ENCODE peak calls at places on chromosomes 1 and 21, in nine cellular contexts. X is BJ, Q is AG04450, R is gastrocnemius medialis, A is ovary, W is body of pancreas, C is cardiac muscle cell, M is AG10803, Z is left ventricle myocardium inferior. L is an unnamed sample.

GRCh38 chr1:229230893-229231753 is 39.8 kb upstream of the RAB4A start:
- DNase-seq in X (no peak), Q (no peak), R (no peak), A (no peak), W (no peak), C (peak; percentile 22), M (no peak), Z (no peak), L (no peak)

GRCh38 chr1:44678626-44679025 is 4.1 kb downstream of the ARMH1 start:
- DNase-seq in X (no peak), Q (no peak), R (no peak), A (no peak), W (no peak), C (no peak), M (no peak), Z (no peak), L (no peak)

GRCh38 chr21:36691539-36692124 is 7.3 kb upstream of the SIM2 start:
- DNase-seq in X (no peak), Q (no peak), R (no peak), A (no peak), W (no peak), C (no peak), M (no peak), Z (no peak), L (no peak)

GRCh38 chr1:27099154-27099903 is 55.6 kb downstream of the SLC9A1 start:
- DNase-seq in X (peak; percentile 47), Q (peak; percentile 27), R (peak; percentile 35), A (peak; percentile 68), W (no peak), C (peak; percentile 84), M (peak; percentile 80), Z (peak; percentile 80), L (no peak)

GRCh38 chr1:94599090-94599813 is 57.7 kb upstream of the F3 start:
- DNase-seq in X (no peak), Q (no peak), R (peak; percentile 48), A (peak; percentile 45), W (peak; percentile 38), C (peak; percentile 29), M (peak; percentile 33), Z (no peak), L (no peak)

GRCh38 chr1:22349302-22350043 is 102.2 kb upstream of the ZBTB40 start:
- DNase-seq in X (no peak), Q (no peak), R (no peak), A (no peak), W (no peak), C (no peak), M (no peak), Z (no peak), L (no peak)

GRCh38 chr1:28573564-28573963 is 18.5 kb upstream of the RAB42 start:
- DNase-seq in X (no peak), Q (no peak), R (no peak), A (no peak), W (no peak), C (no peak), M (no peak), Z (no peak), L (no peak)

GRCh38 chr1:8671313-8671917 is 146.0 kb downstream of the RERE start:
- DNase-seq in X (no peak), Q (peak; percentile 56), R (peak; percentile 20), A (no peak), W (peak; percentile 56), C (peak; percentile 91), M (peak; percentile 75), Z (no peak), L (no peak)

GRCh38 chr1:54173681-54174080 is 20.9 kb upstream of the CDCP2 start:
- DNase-seq in X (no peak), Q (no peak), R (no peak), A (no peak), W (no peak), C (no peak), M (no peak), Z (no peak), L (no peak)

GRCh38 chr1:180382326-180383115 is 119.9 kb downstream of the ACBD6 start:
- DNase-seq in X (no peak), Q (no peak), R (no peak), A (no peak), W (no peak), C (peak; percentile 20), M (peak; percentile 6), Z (no peak), L (no peak)

GRCh38 chr1:186680031-186681012 is at the start of gene PTGS2:
- DNase-seq in X (peak; percentile 87), Q (peak; percentile 69), R (peak; percentile 66), A (peak; percentile 66), W (peak; percentile 64), C (peak; percentile 98), M (peak; percentile 92), Z (peak; percentile 67), L (peak; percentile 96)

GRCh38 chr21:39863111-39863510 is 4.1 kb upstream of the PCP4 start:
- DNase-seq in X (no peak), Q (no peak), R (no peak), A (no peak), W (peak; percentile 31), C (no peak), M (no peak), Z (no peak), L (no peak)

GRCh38 chr1:225044258-225044657 is 114.8 kb downstream of the DNAH14 start:
- DNase-seq in X (no peak), Q (no peak), R (no peak), A (no peak), W (no peak), C (peak; percentile 22), M (peak; percentile 34), Z (no peak), L (no peak)

DNA sequence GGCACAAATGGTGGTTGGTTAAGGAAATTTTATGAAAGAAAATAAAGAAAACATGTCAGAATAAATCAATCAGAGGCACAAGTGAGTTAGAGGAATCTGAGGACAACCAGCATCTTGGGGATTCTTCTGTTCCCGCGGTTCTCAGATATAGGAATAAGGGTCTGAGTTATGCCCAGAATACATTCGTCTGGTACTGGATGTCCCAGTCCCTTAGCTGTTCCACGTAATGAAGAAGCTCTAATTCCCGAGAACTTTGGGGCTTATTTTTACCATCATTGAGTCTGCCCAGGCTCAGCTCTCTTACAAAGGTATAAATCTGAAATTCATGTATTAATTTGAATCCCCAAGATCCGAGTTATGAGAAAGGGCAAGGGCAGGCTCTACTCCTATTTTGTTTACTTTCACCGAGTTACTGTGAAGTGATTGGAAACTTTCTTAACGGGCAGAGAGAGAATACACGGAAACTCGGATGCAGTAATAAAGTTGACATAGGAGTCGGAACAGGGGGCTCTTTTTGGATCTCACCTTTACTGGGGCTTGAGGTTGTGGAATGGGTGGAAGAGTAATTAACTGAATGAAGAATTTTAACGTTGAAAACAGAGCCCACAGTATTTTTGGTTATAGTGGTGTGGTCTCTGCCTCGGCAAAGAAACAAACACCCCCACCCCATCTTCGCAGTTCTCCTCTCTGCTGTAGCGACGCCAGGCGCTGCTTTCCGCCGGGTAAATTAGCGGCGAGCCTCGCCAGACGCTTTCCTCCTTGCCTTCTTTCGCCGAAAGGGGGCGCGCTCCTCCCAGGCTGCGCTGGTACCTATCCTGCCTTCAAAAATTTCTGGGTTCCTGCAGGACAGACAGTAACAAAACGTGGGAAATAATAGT is 7.1 kb downstream of the PRRX1 start:
- DNase-seq in X (no peak), Q (no peak), R (peak; percentile 58), A (peak; percentile 36), W (no peak), C (peak; percentile 78), M (no peak), Z (peak; percentile 48), L (no peak)
- TF ChIP-seq CTCF in X (peak; percentile 13), Q (peak; percentile 74), R (peak; percentile 61), A (no peak), W (peak; percentile 33), C (peak; percentile 85), M (peak; percentile 37), Z (peak; percentile 70), L (peak; percentile 18)

GRCh38 chr1:29706936-29707335 is 470.6 kb downstream of the PTPRU start:
- DNase-seq in X (no peak), Q (no peak), R (no peak), A (no peak), W (no peak), C (peak; percentile 73), M (peak; percentile 37), Z (no peak), L (peak; percentile 15)
- H3K4me3 ChIP-seq in X (peak overlapping the region; percentile 9), Q (peak overlapping the region; percentile 25), R (no peak overlapping the region), A (no peak overlapping the region), W (no peak overlapping the region), C (no peak overlapping the region), M (no peak overlapping the region), Z (no peak overlapping the region), L (no peak overlapping the region)

GRCh38 chr21:44702111-44702972 is 5.4 kb downstream of the KRTAP10-12 start:
- DNase-seq in X (no peak), Q (no peak), R (no peak), A (no peak), W (no peak), C (no peak), M (no peak), Z (no peak), L (no peak)

GRCh38 chr21:44702973-44703730 is 6.2 kb downstream of the KRTAP10-12 start:
- DNase-seq in X (no peak), Q (no peak), R (no peak), A (no peak), W (no peak), C (no peak), M (no peak), Z (no peak), L (no peak)

GRCh38 chr21:44701023-44701400 is 4.0 kb downstream of the KRTAP10-12 start:
- DNase-seq in X (no peak), Q (no peak), R (no peak), A (no peak), W (no peak), C (no peak), M (no peak), Z (no peak), L (no peak)

GRCh38 chr21:44700101-44701022 is 3.4 kb downstream of the KRTAP10-12 start:
- DNase-seq in X (no peak), Q (no peak), R (no peak), A (no peak), W (no peak), C (no peak), M (no peak), Z (no peak), L (no peak)

GRCh38 chr21:44701541-44701940 is 4.6 kb downstream of the KRTAP10-12 start:
- DNase-seq in X (no peak), Q (no peak), R (no peak), A (no peak), W (no peak), C (no peak), M (no peak), Z (no peak), L (no peak)
- TF ChIP-seq CTCF in X (no peak), Q (no peak), R (no peak), A (no peak), W (no peak), C (no peak), M (no peak), Z (no peak), L (no peak)

DNA sequence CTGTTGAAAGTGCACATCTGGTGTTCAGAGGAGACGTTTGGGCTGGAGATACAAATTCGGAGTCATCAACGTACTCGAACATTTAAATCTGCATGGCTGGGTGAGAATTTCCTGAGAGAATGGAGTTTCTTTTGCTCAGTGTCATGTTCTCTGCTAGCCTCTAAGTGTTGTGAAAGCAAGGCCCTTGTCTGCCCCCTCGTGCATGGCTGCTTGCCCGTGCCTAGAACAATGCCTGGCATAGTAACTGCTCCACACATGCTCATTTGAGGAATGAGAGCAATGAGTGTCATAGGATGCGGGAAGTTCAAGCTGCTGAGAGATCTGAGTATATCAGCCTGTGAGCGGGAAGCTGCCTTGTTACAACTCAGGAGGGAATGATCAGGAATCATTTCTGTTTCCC is 171.1 kb upstream of the CSF3R start:
- DNase-seq in X (no peak), Q (no peak), R (no peak), A (no peak), W (no peak), C (peak; percentile 82), M (peak; percentile 52), Z (peak; percentile 58), L (no peak)
- H3K4me3 ChIP-seq in X (no peak overlapping the region), Q (no peak overlapping the region), R (no peak overlapping the region), A (no peak overlapping the region), W (no peak overlapping the region), C (no peak overlapping the region), M (no peak overlapping the region), Z (no peak overlapping the region), L (no peak overlapping the region)

L was measured in HFF-Myc.